ENCODE peak calls at places on chromosome 3, in six cellular contexts. One of them, this sample, is unnamed.

GRCh38 chr3:14461748-14462324 is 59.4 kb downstream of the SLC6A6 start:
- DNase-seq in activated CD4-positive, alpha-beta T cell treated with anti-CD3 and anti-CD28 coated beads, Interleukin-2, amount 50 U/mL, for 1 hour: peak; percentile 44
- DNase-seq in GM13977: peak; percentile 67
- DNase-seq in right cardiac atrium: peak; percentile 76
- DNase-seq in NCI-H748 treated with DMSO at 0.1 percent for 48 hours: peak; percentile 11
- DNase-seq in EH: peak; percentile 64
- DNase-seq in this sample: peak; percentile 80

GRCh38 chr3:128415773-128416577 is 50.7 kb downstream of the DNAJB8 start:
- DNase-seq in activated CD4-positive, alpha-beta T cell treated with anti-CD3 and anti-CD28 coated beads, Interleukin-2, amount 50 U/mL, for 1 hour: no peak
- DNase-seq in GM13977: no peak
- DNase-seq in right cardiac atrium: peak; percentile 54
- DNase-seq in NCI-H748 treated with DMSO at 0.1 percent for 48 hours: no peak
- DNase-seq in EH: no peak
- DNase-seq in this sample: no peak

GRCh38 chr3:105822171-105823123 is 46.4 kb downstream of the CBLB start:
- DNase-seq in activated CD4-positive, alpha-beta T cell treated with anti-CD3 and anti-CD28 coated beads, Interleukin-2, amount 50 U/mL, for 1 hour: no peak
- DNase-seq in GM13977: no peak
- DNase-seq in right cardiac atrium: no peak
- DNase-seq in NCI-H748 treated with DMSO at 0.1 percent for 48 hours: no peak
- DNase-seq in EH: no peak
- DNase-seq in this sample: no peak

GRCh38 chr3:57029924-57030323 is 30.5 kb upstream of the SPATA12 start:
- DNase-seq in activated CD4-positive, alpha-beta T cell treated with anti-CD3 and anti-CD28 coated beads, Interleukin-2, amount 50 U/mL, for 1 hour: no peak
- DNase-seq in GM13977: no peak
- DNase-seq in right cardiac atrium: no peak
- DNase-seq in NCI-H748 treated with DMSO at 0.1 percent for 48 hours: no peak
- DNase-seq in EH: no peak
- DNase-seq in this sample: no peak

GRCh38 chr3:122668930-122669730 is 11.5 kb upstream of the PARP14 start:
- DNase-seq in activated CD4-positive, alpha-beta T cell treated with anti-CD3 and anti-CD28 coated beads, Interleukin-2, amount 50 U/mL, for 1 hour: no peak
- DNase-seq in GM13977: peak; percentile 49
- DNase-seq in right cardiac atrium: no peak
- DNase-seq in NCI-H748 treated with DMSO at 0.1 percent for 48 hours: no peak
- DNase-seq in EH: peak; percentile 68
- DNase-seq in this sample: no peak

GRCh38 chr3:29605845-29606244 is 325.0 kb downstream of the RBMS3 start:
- DNase-seq in activated CD4-positive, alpha-beta T cell treated with anti-CD3 and anti-CD28 coated beads, Interleukin-2, amount 50 U/mL, for 1 hour: no peak
- DNase-seq in GM13977: no peak
- DNase-seq in right cardiac atrium: no peak
- DNase-seq in NCI-H748 treated with DMSO at 0.1 percent for 48 hours: no peak
- DNase-seq in EH: peak; percentile 69
- DNase-seq in this sample: no peak

GRCh38 chr3:116607205-116607604 is 102.4 kb upstream of the TUSC7 start:
- DNase-seq in activated CD4-positive, alpha-beta T cell treated with anti-CD3 and anti-CD28 coated beads, Interleukin-2, amount 50 U/mL, for 1 hour: no peak
- DNase-seq in GM13977: no peak
- DNase-seq in right cardiac atrium: no peak
- DNase-seq in NCI-H748 treated with DMSO at 0.1 percent for 48 hours: no peak
- DNase-seq in EH: no peak
- DNase-seq in this sample: no peak

GRCh38 chr3:8629151-8630021 is 15.2 kb downstream of the SSUH2 start:
- DNase-seq in activated CD4-positive, alpha-beta T cell treated with anti-CD3 and anti-CD28 coated beads, Interleukin-2, amount 50 U/mL, for 1 hour: peak; percentile 24
- DNase-seq in GM13977: no peak
- DNase-seq in right cardiac atrium: no peak
- DNase-seq in NCI-H748 treated with DMSO at 0.1 percent for 48 hours: no peak
- DNase-seq in EH: peak; percentile 96
- DNase-seq in this sample: peak; percentile 80

GRCh38 chr3:65871305-65872141 is 167.2 kb downstream of the MAGI1 start:
- DNase-seq in activated CD4-positive, alpha-beta T cell treated with anti-CD3 and anti-CD28 coated beads, Interleukin-2, amount 50 U/mL, for 1 hour: no peak
- DNase-seq in GM13977: no peak
- DNase-seq in right cardiac atrium: peak; percentile 66
- DNase-seq in NCI-H748 treated with DMSO at 0.1 percent for 48 hours: peak; percentile 36
- DNase-seq in EH: no peak
- DNase-seq in this sample: no peak

This sample was measured in GM13976.